ENCODE peak calls at places on chromosome 3, in ten cellular contexts. One of them, this sample, is unnamed.

GRCh38 chr3:27431116-27431515 is 53.1 kb downstream of the SLC4A7 start:
- DNase-seq in cardiac fibroblast: peak; percentile 98
- DNase-seq in epithelial cell of proximal tubule: peak; percentile 89
- DNase-seq in thoracic aorta: no peak
- DNase-seq in WTC11: no peak
- DNase-seq in activated CD8-positive, alpha-beta T cell treated with anti-CD3 and anti-CD28 coated beads for 36 hours: no peak
- DNase-seq in CD4-positive, alpha-beta T cell: no peak
- DNase-seq in psoas muscle: no peak
- DNase-seq in GM23338: no peak
- DNase-seq in AG04450: peak; percentile 95
- DNase-seq in this sample: no peak

GRCh38 chr3:101320475-101320874 is at the start of gene IMPG2:
- DNase-seq in epithelial cell of proximal tubule: no peak
- DNase-seq in WTC11: no peak
- DNase-seq in GM23338: no peak
- DNase-seq in CD4-positive, alpha-beta T cell: no peak
- DNase-seq in AG04450: no peak
- DNase-seq in thoracic aorta: no peak
- DNase-seq in psoas muscle: no peak
- DNase-seq in cardiac fibroblast: no peak
- DNase-seq in activated CD8-positive, alpha-beta T cell treated with anti-CD3 and anti-CD28 coated beads for 36 hours: no peak
- DNase-seq in this sample: no peak

GRCh38 chr3:13177236-13177635 is 104.0 kb upstream of the IQSEC1 start:
- DNase-seq in CD4-positive, alpha-beta T cell: no peak
- DNase-seq in GM23338: no peak
- DNase-seq in psoas muscle: no peak
- DNase-seq in activated CD8-positive, alpha-beta T cell treated with anti-CD3 and anti-CD28 coated beads for 36 hours: no peak
- DNase-seq in cardiac fibroblast: no peak
- DNase-seq in epithelial cell of proximal tubule: no peak
- DNase-seq in thoracic aorta: no peak
- DNase-seq in WTC11: no peak
- DNase-seq in AG04450: no peak
- DNase-seq in this sample: no peak

GRCh38 chr3:14829811-14830210 is 11.0 kb downstream of the FGD5 start:
- DNase-seq in AG04450: no peak
- DNase-seq in psoas muscle: no peak
- DNase-seq in GM23338: no peak
- DNase-seq in CD4-positive, alpha-beta T cell: no peak
- DNase-seq in epithelial cell of proximal tubule: no peak
- DNase-seq in thoracic aorta: no peak
- DNase-seq in WTC11: no peak
- DNase-seq in activated CD8-positive, alpha-beta T cell treated with anti-CD3 and anti-CD28 coated beads for 36 hours: no peak
- DNase-seq in cardiac fibroblast: no peak
- DNase-seq in this sample: no peak

GRCh38 chr3:192727032-192727847 is at the start of gene FGF12:
- DNase-seq in WTC11: peak; percentile 96
- DNase-seq in AG04450: no peak
- DNase-seq in activated CD8-positive, alpha-beta T cell treated with anti-CD3 and anti-CD28 coated beads for 36 hours: peak; percentile 2
- DNase-seq in epithelial cell of proximal tubule: no peak
- DNase-seq in GM23338: peak; percentile 96
- DNase-seq in thoracic aorta: peak; percentile 2
- DNase-seq in cardiac fibroblast: peak; percentile 4
- DNase-seq in psoas muscle: peak; percentile 65
- DNase-seq in CD4-positive, alpha-beta T cell: no peak
- DNase-seq in this sample: peak; percentile 8

GRCh38 chr3:150124142-150124541 is 153.4 kb upstream of the PFN2 start:
- DNase-seq in epithelial cell of proximal tubule: no peak
- DNase-seq in WTC11: no peak
- DNase-seq in AG04450: no peak
- DNase-seq in GM23338: no peak
- DNase-seq in CD4-positive, alpha-beta T cell: no peak
- DNase-seq in psoas muscle: no peak
- DNase-seq in activated CD8-positive, alpha-beta T cell treated with anti-CD3 and anti-CD28 coated beads for 36 hours: no peak
- DNase-seq in thoracic aorta: no peak
- DNase-seq in cardiac fibroblast: no peak
- DNase-seq in this sample: peak; percentile 39

GRCh38 chr3:102265720-102266119 is 169.1 kb upstream of the ZPLD1 start:
- DNase-seq in thoracic aorta: no peak
- DNase-seq in epithelial cell of proximal tubule: no peak
- DNase-seq in AG04450: no peak
- DNase-seq in WTC11: no peak
- DNase-seq in CD4-positive, alpha-beta T cell: no peak
- DNase-seq in psoas muscle: no peak
- DNase-seq in cardiac fibroblast: peak; percentile 19
- DNase-seq in activated CD8-positive, alpha-beta T cell treated with anti-CD3 and anti-CD28 coated beads for 36 hours: no peak
- DNase-seq in GM23338: no peak
- DNase-seq in this sample: peak; percentile 55

GRCh38 chr3:105523496-105523895 is 156.8 kb downstream of the ALCAM start:
- DNase-seq in thoracic aorta: no peak
- DNase-seq in cardiac fibroblast: peak; percentile 54
- DNase-seq in WTC11: no peak
- DNase-seq in GM23338: no peak
- DNase-seq in CD4-positive, alpha-beta T cell: no peak
- DNase-seq in psoas muscle: no peak
- DNase-seq in epithelial cell of proximal tubule: no peak
- DNase-seq in activated CD8-positive, alpha-beta T cell treated with anti-CD3 and anti-CD28 coated beads for 36 hours: no peak
- DNase-seq in AG04450: no peak
- DNase-seq in this sample: no peak

GRCh38 chr3:146519810-146520209 is 24.6 kb downstream of the PLSCR1 start:
- DNase-seq in psoas muscle: no peak
- DNase-seq in activated CD8-positive, alpha-beta T cell treated with anti-CD3 and anti-CD28 coated beads for 36 hours: no peak
- DNase-seq in thoracic aorta: no peak
- DNase-seq in epithelial cell of proximal tubule: no peak
- DNase-seq in GM23338: no peak
- DNase-seq in CD4-positive, alpha-beta T cell: no peak
- DNase-seq in AG04450: no peak
- DNase-seq in cardiac fibroblast: no peak
- DNase-seq in WTC11: no peak
- DNase-seq in this sample: no peak

GRCh38 chr3:101781166-101781565 is 2.2 kb downstream of the NXPE3 start:
- DNase-seq in psoas muscle: no peak
- DNase-seq in epithelial cell of proximal tubule: no peak
- DNase-seq in thoracic aorta: no peak
- DNase-seq in activated CD8-positive, alpha-beta T cell treated with anti-CD3 and anti-CD28 coated beads for 36 hours: no peak
- DNase-seq in CD4-positive, alpha-beta T cell: no peak
- DNase-seq in AG04450: no peak
- DNase-seq in GM23338: peak; percentile 13
- DNase-seq in WTC11: no peak
- DNase-seq in cardiac fibroblast: peak; percentile 34
- DNase-seq in this sample: no peak

GRCh38 chr3:156670077-156670476 is 4.3 kb upstream of the TIPARP start:
- DNase-seq in WTC11: no peak
- DNase-seq in cardiac fibroblast: peak; percentile 42
- DNase-seq in epithelial cell of proximal tubule: no peak
- DNase-seq in activated CD8-positive, alpha-beta T cell treated with anti-CD3 and anti-CD28 coated beads for 36 hours: no peak
- DNase-seq in thoracic aorta: no peak
- DNase-seq in CD4-positive, alpha-beta T cell: no peak
- DNase-seq in GM23338: no peak
- DNase-seq in psoas muscle: no peak
- DNase-seq in AG04450: no peak
- DNase-seq in this sample: no peak

GRCh38 chr3:192303235-192303634 is 424.1 kb downstream of the FGF12 start:
- DNase-seq in GM23338: peak; percentile 23
- DNase-seq in WTC11: no peak
- DNase-seq in AG04450: no peak
- DNase-seq in cardiac fibroblast: no peak
- DNase-seq in thoracic aorta: no peak
- DNase-seq in CD4-positive, alpha-beta T cell: no peak
- DNase-seq in activated CD8-positive, alpha-beta T cell treated with anti-CD3 and anti-CD28 coated beads for 36 hours: no peak
- DNase-seq in psoas muscle: no peak
- DNase-seq in epithelial cell of proximal tubule: no peak
- DNase-seq in this sample: no peak

GRCh38 chr3:108477511-108478147 is 32.8 kb downstream of the MYH15 start:
- DNase-seq in WTC11: peak; percentile 49
- DNase-seq in CD4-positive, alpha-beta T cell: peak; percentile 23
- DNase-seq in epithelial cell of proximal tubule: no peak
- DNase-seq in GM23338: peak; percentile 78
- DNase-seq in psoas muscle: no peak
- DNase-seq in AG04450: peak; percentile 49
- DNase-seq in cardiac fibroblast: peak; percentile 71
- DNase-seq in thoracic aorta: no peak
- DNase-seq in activated CD8-positive, alpha-beta T cell treated with anti-CD3 and anti-CD28 coated beads for 36 hours: peak; percentile 68
- DNase-seq in this sample: peak; percentile 73

GRCh38 chr3:49378249-49378899 is 20.2 kb upstream of the GPX1 start:
- DNase-seq in thoracic aorta: no peak
- DNase-seq in AG04450: no peak
- DNase-seq in activated CD8-positive, alpha-beta T cell treated with anti-CD3 and anti-CD28 coated beads for 36 hours: no peak
- DNase-seq in cardiac fibroblast: peak; percentile 92
- DNase-seq in GM23338: no peak
- DNase-seq in CD4-positive, alpha-beta T cell: no peak
- DNase-seq in psoas muscle: peak; percentile 54
- DNase-seq in WTC11: no peak
- DNase-seq in epithelial cell of proximal tubule: no peak
- DNase-seq in this sample: no peak

GRCh38 chr3:185645596-185646381 is 59.7 kb downstream of the SENP2 start:
- DNase-seq in activated CD8-positive, alpha-beta T cell treated with anti-CD3 and anti-CD28 coated beads for 36 hours: peak; percentile 7
- DNase-seq in CD4-positive, alpha-beta T cell: no peak
- DNase-seq in WTC11: peak; percentile 43
- DNase-seq in cardiac fibroblast: no peak
- DNase-seq in AG04450: no peak
- DNase-seq in epithelial cell of proximal tubule: no peak
- DNase-seq in GM23338: peak; percentile 57
- DNase-seq in psoas muscle: no peak
- DNase-seq in thoracic aorta: no peak
- DNase-seq in this sample: no peak

GRCh38 chr3:46960081-46960701 is 16.4 kb downstream of the CCDC12 start:
- DNase-seq in GM23338: peak; percentile 39
- DNase-seq in WTC11: no peak
- DNase-seq in CD4-positive, alpha-beta T cell: no peak
- DNase-seq in epithelial cell of proximal tubule: no peak
- DNase-seq in cardiac fibroblast: peak; percentile 78
- DNase-seq in thoracic aorta: no peak
- DNase-seq in activated CD8-positive, alpha-beta T cell treated with anti-CD3 and anti-CD28 coated beads for 36 hours: peak; percentile 28
- DNase-seq in AG04450: peak; percentile 21
- DNase-seq in psoas muscle: no peak
- DNase-seq in this sample: peak; percentile 49

GRCh38 chr3:123656691-123657090 is 71.8 kb upstream of the HACD2 start:
- DNase-seq in cardiac fibroblast: no peak
- DNase-seq in activated CD8-positive, alpha-beta T cell treated with anti-CD3 and anti-CD28 coated beads for 36 hours: peak; percentile 20
- DNase-seq in epithelial cell of proximal tubule: no peak
- DNase-seq in WTC11: peak; percentile 36
- DNase-seq in AG04450: no peak
- DNase-seq in CD4-positive, alpha-beta T cell: no peak
- DNase-seq in GM23338: peak; percentile 57
- DNase-seq in thoracic aorta: no peak
- DNase-seq in psoas muscle: no peak
- DNase-seq in this sample: peak; percentile 19
- TF ChIP-seq CTCF in cardiac fibroblast: peak; percentile 2
- TF ChIP-seq CTCF in activated CD8-positive, alpha-beta T cell treated with anti-CD3 and anti-CD28 coated beads for 36 hours: peak; percentile 34
- TF ChIP-seq CTCF in epithelial cell of proximal tubule: peak; percentile 35
- TF ChIP-seq CTCF in WTC11: no peak
- TF ChIP-seq CTCF in AG04450: peak; percentile 19
- TF ChIP-seq CTCF in CD4-positive, alpha-beta T cell: no peak
- TF ChIP-seq CTCF in GM23338: peak; percentile 61
- TF ChIP-seq CTCF in thoracic aorta: no peak
- TF ChIP-seq CTCF in psoas muscle: peak; percentile 8
- TF ChIP-seq CTCF in this sample: peak; percentile 22

DNA sequence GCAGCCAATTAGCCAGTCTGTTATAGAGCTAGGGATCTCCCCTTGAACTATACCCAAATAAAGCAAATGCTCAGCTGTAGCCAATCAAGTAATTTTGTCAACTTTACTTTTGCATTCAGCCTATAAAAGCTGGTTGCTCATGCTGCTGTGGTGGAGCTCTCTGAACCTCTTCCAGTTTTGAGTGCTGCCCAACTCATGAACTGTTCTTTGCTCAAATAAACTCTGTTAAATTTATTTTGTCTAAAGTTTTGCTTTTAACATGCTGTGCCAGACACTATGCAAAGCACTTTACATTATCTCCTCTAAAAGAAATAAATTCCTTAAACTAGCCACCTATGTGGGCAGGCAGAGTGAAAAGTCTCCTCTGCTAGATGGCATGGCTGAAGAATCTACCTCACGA is 51.6 kb upstream of the PXYLP1 start:
- DNase-seq in CD4-positive, alpha-beta T cell: no peak
- DNase-seq in psoas muscle: no peak
- DNase-seq in activated CD8-positive, alpha-beta T cell treated with anti-CD3 and anti-CD28 coated beads for 36 hours: no peak
- DNase-seq in GM23338: no peak
- DNase-seq in AG04450: no peak
- DNase-seq in WTC11: no peak
- DNase-seq in cardiac fibroblast: no peak
- DNase-seq in epithelial cell of proximal tubule: no peak
- DNase-seq in thoracic aorta: no peak
- DNase-seq in this sample: no peak
- TF ChIP-seq CTCF in CD4-positive, alpha-beta T cell: no peak
- TF ChIP-seq CTCF in psoas muscle: no peak
- TF ChIP-seq CTCF in activated CD8-positive, alpha-beta T cell treated with anti-CD3 and anti-CD28 coated beads for 36 hours: no peak
- TF ChIP-seq CTCF in GM23338: no peak
- TF ChIP-seq CTCF in AG04450: no peak
- TF ChIP-seq CTCF in WTC11: no peak
- TF ChIP-seq CTCF in cardiac fibroblast: no peak
- TF ChIP-seq CTCF in epithelial cell of proximal tubule: no peak
- TF ChIP-seq CTCF in thoracic aorta: no peak
- TF ChIP-seq CTCF in this sample: no peak

GRCh38 chr3:31531465-31531991 is 1.2 kb upstream of the STT3B start:
- DNase-seq in activated CD8-positive, alpha-beta T cell treated with anti-CD3 and anti-CD28 coated beads for 36 hours: peak; percentile 91
- DNase-seq in cardiac fibroblast: peak; percentile 44
- DNase-seq in CD4-positive, alpha-beta T cell: no peak
- DNase-seq in WTC11: no peak
- DNase-seq in GM23338: no peak
- DNase-seq in thoracic aorta: no peak
- DNase-seq in AG04450: no peak
- DNase-seq in epithelial cell of proximal tubule: peak; percentile 38
- DNase-seq in psoas muscle: no peak
- DNase-seq in this sample: peak; percentile 32
- TF ChIP-seq CTCF in activated CD8-positive, alpha-beta T cell treated with anti-CD3 and anti-CD28 coated beads for 36 hours: no peak
- TF ChIP-seq CTCF in cardiac fibroblast: peak; percentile 36
- TF ChIP-seq CTCF in CD4-positive, alpha-beta T cell: no peak
- TF ChIP-seq CTCF in WTC11: no peak
- TF ChIP-seq CTCF in GM23338: peak; percentile 22
- TF ChIP-seq CTCF in thoracic aorta: no peak
- TF ChIP-seq CTCF in AG04450: peak; percentile 48
- TF ChIP-seq CTCF in epithelial cell of proximal tubule: peak; percentile 24
- TF ChIP-seq CTCF in psoas muscle: no peak
- TF ChIP-seq CTCF in this sample: peak; percentile 27

DNA sequence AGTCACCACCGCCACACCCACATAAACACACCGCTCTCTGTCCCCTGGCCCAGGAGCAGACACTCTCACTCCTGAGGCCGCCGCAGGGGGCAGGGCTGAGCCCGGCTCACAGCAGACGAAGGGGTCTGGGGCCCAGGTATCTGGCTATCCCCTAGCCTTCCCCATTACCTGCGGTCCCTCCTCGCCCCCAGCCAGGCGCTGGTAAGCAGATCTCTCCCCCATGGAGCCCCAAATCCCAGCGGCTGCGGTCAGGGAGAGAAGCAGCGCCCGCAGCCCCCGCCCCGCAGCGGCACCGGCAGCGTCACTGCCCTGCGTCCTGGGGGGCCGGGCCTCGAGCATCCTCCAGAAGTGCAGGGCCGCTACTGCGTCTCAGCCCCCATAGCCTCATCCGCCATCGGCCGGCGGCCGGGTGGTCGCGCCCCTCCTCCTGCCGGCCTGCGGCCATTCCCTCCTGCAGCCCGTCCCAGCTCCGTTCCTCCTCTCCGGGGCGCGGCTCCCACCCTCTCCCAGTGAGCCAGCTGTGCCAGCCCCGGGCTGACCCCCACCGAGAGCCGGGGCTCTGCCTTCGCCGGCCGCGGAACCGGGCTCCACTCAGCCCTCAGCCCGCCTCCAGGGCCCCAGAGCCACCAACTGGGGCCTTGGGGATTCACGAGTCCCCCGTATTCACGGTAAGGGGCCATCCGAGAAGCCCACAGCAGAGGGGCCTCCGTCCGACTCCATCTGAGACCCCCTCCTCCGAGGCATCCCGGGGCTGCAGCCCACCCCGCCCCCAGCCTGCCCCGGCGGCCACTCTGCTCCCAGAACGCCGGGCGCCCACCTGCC is 13.1 kb downstream of the TNK2 start:
- DNase-seq in psoas muscle: peak; percentile 80
- DNase-seq in thoracic aorta: no peak
- DNase-seq in activated CD8-positive, alpha-beta T cell treated with anti-CD3 and anti-CD28 coated beads for 36 hours: peak; percentile 87
- DNase-seq in cardiac fibroblast: peak; percentile 58
- DNase-seq in CD4-positive, alpha-beta T cell: peak; percentile 37
- DNase-seq in epithelial cell of proximal tubule: no peak
- DNase-seq in WTC11: no peak
- DNase-seq in AG04450: no peak
- DNase-seq in GM23338: peak; percentile 60
- DNase-seq in this sample: peak; percentile 76
- TF ChIP-seq CTCF in psoas muscle: no peak
- TF ChIP-seq CTCF in thoracic aorta: no peak
- TF ChIP-seq CTCF in activated CD8-positive, alpha-beta T cell treated with anti-CD3 and anti-CD28 coated beads for 36 hours: no peak
- TF ChIP-seq CTCF in cardiac fibroblast: peak; percentile 44
- TF ChIP-seq CTCF in CD4-positive, alpha-beta T cell: no peak
- TF ChIP-seq CTCF in epithelial cell of proximal tubule: no peak
- TF ChIP-seq CTCF in WTC11: no peak
- TF ChIP-seq CTCF in AG04450: peak; percentile 45
- TF ChIP-seq CTCF in GM23338: peak; percentile 45
- TF ChIP-seq CTCF in this sample: peak; percentile 71

This sample was measured in GM12865.